ENCODE peak calls at places on chromosomes 11 and 22, in nine cellular contexts. L, X, Y, V, C, W, M, Q and P are unnamed samples.

GRCh38 chr11:74492084-74492483 is 1.4 kb downstream of the LIPT2 start:
- DNase-seq in L (no peak), X (no peak), Y (no peak), V (no peak), C (peak), W (no peak), M (no peak), Q (no peak), P (no peak)

GRCh38 chr22:46083383-46084350 is 66.7 kb upstream of the PPARA start:
- DNase-seq in L (no peak), X (peak), Y (peak), V (peak), C (no peak), W (no peak), M (no peak), Q (no peak), P (no peak)

GRCh38 chr22:19523240-19524169 is 705 bp downstream of the CLDN5 start:
- DNase-seq in L (peak), X (no peak), Y (no peak), V (no peak), C (peak), W (no peak), M (no peak), Q (no peak), P (no peak)

GRCh38 chr22:29824677-29825076 is 13.4 kb downstream of the ASCC2 start:
- DNase-seq in L (no peak), X (no peak), Y (peak), V (peak), C (no peak), W (no peak), M (no peak), Q (no peak), P (no peak)

GRCh38 chr22:46241397-46242007 is 8.6 kb downstream of the CDPF1 start:
- DNase-seq in L (no peak), X (no peak), Y (no peak), V (no peak), C (no peak), W (no peak), M (no peak), Q (peak), P (no peak)

GRCh38 chr22:16387088-16387487 is 205.5 kb downstream of the CCT8L2 start:
- DNase-seq in L (no peak), X (no peak), Y (no peak), V (no peak), C (no peak), W (no peak), M (no peak), Q (no peak), P (no peak)

GRCh38 chr22:17262976-17263375 is 43.7 kb upstream of the ADA2 start:
- DNase-seq in L (no peak), X (no peak), Y (no peak), V (no peak), C (no peak), W (no peak), M (no peak), Q (no peak), P (no peak)

GRCh38 chr11:126423154-126423553 is 67.7 kb downstream of the ST3GAL4 start:
- DNase-seq in L (no peak), X (no peak), Y (no peak), V (no peak), C (no peak), W (no peak), M (no peak), Q (no peak), P (no peak)

GRCh38 chr11:9972917-9973504 is 309.1 kb downstream of the SWAP70 start:
- DNase-seq in L (peak), X (no peak), Y (no peak), V (no peak), C (peak), W (peak), M (no peak), Q (peak), P (peak)

GRCh38 chr11:8257003-8257664 is 6.5 kb downstream of the LMO1 start:
- DNase-seq in L (no peak), X (no peak), Y (peak), V (peak), C (no peak), W (no peak), M (no peak), Q (no peak), P (no peak)

GRCh38 chr22:39254789-39255298 is 10.1 kb upstream of the PDGFB start:
- DNase-seq in L (no peak), X (no peak), Y (no peak), V (no peak), C (no peak), W (no peak), M (no peak), Q (peak), P (peak)

GRCh38 chr22:32421484-32421883 is 9.4 kb upstream of the RTCB start:
- DNase-seq in L (no peak), X (no peak), Y (no peak), V (no peak), C (no peak), W (no peak), M (no peak), Q (no peak), P (no peak)

GRCh38 chr22:44369241-44369652 is 56.5 kb upstream of the SHISAL1 start:
- DNase-seq in L (no peak), X (no peak), Y (peak), V (no peak), C (peak), W (no peak), M (no peak), Q (no peak), P (no peak)

GRCh38 chr11:118690553-118691304 is 11.3 kb upstream of the TREH start:
- DNase-seq in L (no peak), X (no peak), Y (no peak), V (no peak), C (no peak), W (no peak), M (no peak), Q (no peak), P (no peak)

GRCh38 chr11:8241373-8242112 is 22.1 kb downstream of the LMO1 start:
- DNase-seq in L (no peak), X (no peak), Y (no peak), V (no peak), C (no peak), W (no peak), M (no peak), Q (no peak), P (no peak)

GRCh38 chr11:103091024-103091423 is 936 bp downstream of the DCUN1D5 start:
- DNase-seq in L (peak), X (no peak), Y (no peak), V (no peak), C (peak), W (no peak), M (no peak), Q (peak), P (no peak)

GRCh38 chr11:27496461-27496860 is 10.1 kb downstream of the LIN7C start:
- DNase-seq in L (no peak), X (no peak), Y (no peak), V (no peak), C (no peak), W (no peak), M (no peak), Q (no peak), P (no peak)

GRCh38 chr22:43945632-43946390 is 9.4 kb upstream of the SAMM50 start:
- DNase-seq in L (peak), X (peak), Y (no peak), V (peak), C (peak), W (peak), M (no peak), Q (peak), P (peak)

DNA sequence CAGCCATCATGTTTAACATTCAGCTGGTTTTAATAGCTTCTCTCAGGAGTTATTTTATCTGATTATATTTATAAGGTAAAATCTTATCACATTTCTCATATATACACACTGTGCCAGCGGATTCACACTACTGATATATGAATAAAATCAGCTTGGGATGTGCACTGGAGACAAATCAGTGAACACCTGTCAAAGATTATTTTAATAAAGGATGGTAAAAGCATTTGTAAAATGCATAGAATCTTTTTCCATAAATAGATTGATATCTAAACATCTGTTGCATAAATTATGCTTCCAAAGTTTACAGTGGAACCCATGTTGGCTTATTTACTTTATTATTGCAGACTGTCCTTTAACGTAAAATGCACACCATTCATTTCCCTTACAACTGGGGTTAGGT is 1125.8 kb upstream of the CNTN5 start:
- DNase-seq in L (no peak), X (no peak), Y (no peak), V (no peak), C (no peak), W (no peak), M (no peak), Q (no peak), P (no peak)
- TF ChIP-seq POLR2AphosphoS5 in L (no peak), X (no peak), Y (no peak), V (no peak), C (no peak), W (no peak), M (no peak), Q (no peak), P (no peak)

DNA sequence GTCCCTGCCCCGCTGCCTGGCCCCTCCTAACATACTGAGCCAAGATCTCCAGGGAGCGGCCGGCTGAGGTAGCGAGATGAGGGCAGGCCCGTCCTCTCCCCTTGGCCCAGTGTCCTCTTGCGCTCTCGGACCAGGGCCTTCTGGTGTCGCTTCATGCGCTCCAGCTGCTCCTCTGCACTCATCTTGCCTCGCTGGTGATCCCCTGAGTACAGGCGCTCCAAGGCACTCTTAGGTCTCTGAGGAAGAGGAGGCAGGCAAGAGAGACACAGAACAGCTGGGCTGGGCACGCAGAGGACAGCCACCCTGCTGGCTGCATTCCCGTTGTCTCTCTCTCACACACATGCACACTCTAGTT is 50.6 kb downstream of the C11orf58 start:
- DNase-seq in L (no peak), X (no peak), Y (peak), V (no peak), C (no peak), W (no peak), M (no peak), Q (no peak), P (no peak)
- TF ChIP-seq POLR2AphosphoS5 in L (no peak), X (no peak), Y (no peak), V (no peak), C (no peak), W (no peak), M (no peak), Q (no peak), P (no peak)

GRCh38 chr11:46333129-46333947 is 13.9 kb upstream of the DGKZ start:
- DNase-seq in L (no peak), X (no peak), Y (no peak), V (no peak), C (peak), W (no peak), M (no peak), Q (no peak), P (no peak)

GRCh38 chr11:46335858-46336600 is 11.2 kb upstream of the DGKZ start:
- DNase-seq in L (peak), X (no peak), Y (no peak), V (no peak), C (no peak), W (no peak), M (no peak), Q (no peak), P (no peak)

GRCh38 chr11:46332568-46333128 is 14.6 kb upstream of the DGKZ start:
- DNase-seq in L (no peak), X (no peak), Y (no peak), V (no peak), C (peak), W (no peak), M (no peak), Q (no peak), P (no peak)

GRCh38 chr11:46335271-46335670 is 12.0 kb upstream of the DGKZ start:
- DNase-seq in L (no peak), X (no peak), Y (no peak), V (no peak), C (no peak), W (no peak), M (no peak), Q (no peak), P (no peak)

GRCh38 chr11:46334211-46334610 is 13.1 kb upstream of the DGKZ start:
- DNase-seq in L (no peak), X (no peak), Y (no peak), V (no peak), C (no peak), W (no peak), M (no peak), Q (no peak), P (no peak)
- TF ChIP-seq POLR2AphosphoS5 in L (no peak), X (no peak), Y (no peak), V (no peak), C (no peak), W (no peak), M (no peak), Q (no peak), P (no peak)

DNA sequence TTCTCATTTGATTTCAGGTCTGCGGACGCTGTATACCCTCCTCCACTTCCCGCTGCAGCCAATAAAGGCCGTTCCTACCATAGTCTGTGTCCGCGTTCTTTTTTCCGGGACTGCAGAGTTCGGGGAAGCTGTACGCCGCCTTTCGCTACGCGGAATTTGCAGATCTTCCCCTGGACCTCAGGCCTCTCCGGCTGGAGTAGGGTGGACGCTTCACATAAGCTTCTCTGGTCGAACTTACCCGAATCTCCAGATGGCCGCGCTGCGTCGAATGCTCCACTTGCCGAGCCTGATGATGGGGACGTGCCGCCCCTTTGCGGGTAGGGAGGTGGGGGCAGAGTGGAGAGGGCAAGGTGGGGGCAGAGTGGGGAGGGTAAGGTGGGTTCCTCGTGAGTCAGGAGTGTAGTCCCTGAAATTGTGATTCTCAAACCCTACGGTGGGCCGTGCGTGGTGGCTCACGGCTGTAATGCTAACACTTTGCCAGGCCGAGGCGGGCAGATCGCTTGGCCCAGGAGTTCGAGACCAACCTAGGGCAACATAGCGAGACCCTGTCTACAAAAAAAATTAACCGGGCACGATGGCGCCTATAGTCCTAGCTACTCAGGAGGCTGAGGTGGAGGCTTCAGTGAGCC is 632 bp downstream of the CSKMT start:
- DNase-seq in L (peak), X (no peak), Y (peak), V (peak), C (peak), W (no peak), M (peak), Q (peak), P (no peak)
- TF ChIP-seq POLR2AphosphoS5 in L (peak), X (no peak), Y (no peak), V (no peak), C (no peak), W (peak), M (no peak), Q (peak), P (no peak)

GRCh38 chr11:77704029-77704428 is 66.4 kb upstream of the CLNS1A start:
- DNase-seq in L (no peak), X (no peak), Y (no peak), V (no peak), C (no peak), W (no peak), M (no peak), Q (no peak), P (no peak)
- TF ChIP-seq POLR2AphosphoS5 in L (no peak), X (no peak), Y (no peak), V (no peak), C (no peak), W (no peak), M (no peak), Q (no peak), P (no peak)

GRCh38 chr11:3412837-3413236 is 33.9 kb upstream of the ZNF195 start:
- DNase-seq in L (no peak), X (no peak), Y (no peak), V (no peak), C (no peak), W (no peak), M (no peak), Q (no peak), P (no peak)
- TF ChIP-seq POLR2AphosphoS5 in L (no peak), X (no peak), Y (no peak), V (no peak), C (no peak), W (no peak), M (no peak), Q (no peak), P (no peak)

DNA sequence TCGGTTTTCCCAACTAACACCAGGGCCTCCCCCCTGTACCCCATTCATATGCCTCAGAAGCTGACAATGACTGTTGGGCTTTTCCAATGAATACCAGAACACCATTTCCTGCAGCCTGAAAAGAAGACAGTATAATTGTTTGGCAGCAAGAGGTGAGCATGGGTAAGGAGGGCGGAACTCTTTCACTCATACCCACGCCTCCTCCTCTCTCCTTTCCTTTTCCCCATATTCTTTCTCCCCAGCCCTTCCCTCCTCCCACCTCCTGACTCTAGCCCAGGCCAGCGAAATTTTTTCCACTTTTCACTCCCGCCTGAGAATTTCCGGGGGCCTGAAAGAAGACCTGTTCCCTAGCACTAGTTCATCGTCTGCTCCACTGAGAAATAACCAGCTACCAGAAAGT is 58.0 kb upstream of the CHST1 start:
- DNase-seq in L (no peak), X (no peak), Y (no peak), V (no peak), C (peak), W (no peak), M (no peak), Q (no peak), P (no peak)
- TF ChIP-seq POLR2AphosphoS5 in L (no peak), X (no peak), Y (no peak), V (no peak), C (no peak), W (no peak), M (no peak), Q (no peak), P (no peak)

DNA sequence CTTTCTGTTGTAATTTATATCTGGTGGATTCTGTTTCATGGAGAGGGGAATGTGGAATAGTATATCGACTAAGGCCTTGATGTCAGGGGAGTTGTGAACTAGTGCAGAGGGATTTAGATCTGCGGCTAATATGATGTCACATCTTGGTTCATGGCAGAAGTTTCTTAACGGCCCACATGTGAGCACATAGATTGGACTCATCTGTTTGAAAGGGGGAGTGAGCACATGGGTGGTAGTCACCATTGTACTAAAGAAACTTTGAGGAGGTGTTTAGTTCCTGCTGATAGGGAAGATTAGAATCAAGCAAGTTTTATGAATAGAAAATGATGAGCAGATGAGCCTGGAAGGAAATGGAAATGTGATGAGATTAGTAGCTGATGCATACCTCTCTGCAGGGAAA is 224.3 kb upstream of the MTNR1B start:
- DNase-seq in L (no peak), X (no peak), Y (no peak), V (no peak), C (no peak), W (no peak), M (no peak), Q (no peak), P (no peak)
- TF ChIP-seq POLR2AphosphoS5 in L (no peak), X (no peak), Y (no peak), V (no peak), C (no peak), W (no peak), M (no peak), Q (no peak), P (no peak)

GRCh38 chr11:111911563-111912401 is at the start of gene CRYAB:
- DNase-seq in L (no peak), X (peak), Y (peak), V (peak), C (peak), W (no peak), M (peak), Q (peak), P (no peak)
- TF ChIP-seq POLR2AphosphoS5 in L (no peak), X (peak), Y (peak), V (peak), C (no peak), W (no peak), M (peak), Q (no peak), P (no peak)

DNA sequence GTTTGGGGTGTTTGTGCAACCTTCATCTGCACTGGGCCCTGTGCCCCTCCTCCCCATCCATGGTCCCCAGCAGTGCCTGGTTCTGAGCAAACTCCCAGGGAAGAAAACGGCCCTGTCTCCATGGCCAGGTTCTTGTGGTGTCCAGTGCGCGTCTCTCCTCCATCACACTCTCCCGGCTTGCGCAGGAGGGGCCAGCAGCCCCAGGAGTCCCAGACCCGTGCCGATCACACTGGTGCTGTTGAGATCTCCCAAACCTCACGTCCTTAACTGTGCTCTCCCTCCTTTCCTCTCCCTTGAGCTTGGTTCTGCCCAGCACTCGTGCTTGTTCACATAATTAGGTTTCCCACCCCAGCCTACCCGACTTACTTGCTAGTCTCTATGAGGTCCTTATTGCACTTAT is 10.9 kb upstream of the GRK2 start:
- DNase-seq in L (no peak), X (no peak), Y (no peak), V (no peak), C (no peak), W (no peak), M (no peak), Q (no peak), P (no peak)
- TF ChIP-seq POLR2AphosphoS5 in L (no peak), X (no peak), Y (no peak), V (no peak), C (no peak), W (no peak), M (no peak), Q (no peak), P (no peak)